ENCODE peak calls at places on chromosomes 5 and 9, in seven cellular contexts. B, G, Q, V, I, J and H are unnamed samples.
A peak's percentile ranks its signal among the peaks of the same experiment; 100 is the strongest.

GRCh38 chr9:125558453-125559084 is 148.4 kb downstream of the MAPKAP1 start:
- DNase-seq in J (peak; percentile 33), V (peak; percentile 68), I (peak; percentile 68), B (peak; percentile 50), Q (peak; percentile 68), G (peak; percentile 66), H (peak; percentile 85)

GRCh38 chr9:14238044-14238443 is 75.9 kb downstream of the NFIB start:
- DNase-seq in J (no peak), V (no peak), Q (no peak), I (no peak), B (no peak), G (peak; percentile 7), H (no peak)

GRCh38 chr5:140228364-140228837 is 53.4 kb downstream of the CYSTM1 start:
- DNase-seq in V (no peak), G (no peak), I (no peak), J (no peak), Q (no peak), B (no peak), H (no peak)

GRCh38 chr9:21927752-21928151 is 66.4 kb downstream of the CDKN2A start:
- DNase-seq in J (no peak), B (no peak), G (no peak), V (no peak), Q (no peak), I (no peak), H (no peak)

GRCh38 chr5:43609752-43610151 is 6.8 kb downstream of the NNT start:
- DNase-seq in G (no peak), J (no peak), V (no peak), B (no peak), I (no peak), Q (no peak), H (peak; percentile 64)

GRCh38 chr5:138263581-138263980 is 10.8 kb downstream of the GFRA3 start:
- DNase-seq in I (no peak), B (no peak), V (no peak), Q (no peak), G (no peak), J (no peak), H (no peak)

GRCh38 chr9:137032893-137033292 is 1.0 kb upstream of the FUT7 start:
- DNase-seq in I (no peak), B (no peak), Q (no peak), J (no peak), G (no peak), V (no peak), H (no peak)

GRCh38 chr9:94787268-94787667 is 60.8 kb downstream of the AOPEP start:
- DNase-seq in V (no peak), B (no peak), Q (no peak), G (no peak), I (no peak), J (no peak), H (no peak)

GRCh38 chr5:175670358-175670757 is 12.5 kb downstream of the HRH2 start:
- DNase-seq in V (no peak), J (no peak), B (no peak), Q (no peak), G (no peak), I (no peak), H (no peak)
- TF ChIP-seq JUND in V (no peak), J (no peak), B (no peak), Q (no peak), G (no peak), I (no peak), H (no peak)

GRCh38 chr5:161064297-161064696 is 212.3 kb upstream of the ATP10B start:
- DNase-seq in Q (no peak), G (no peak), J (no peak), V (no peak), B (no peak), I (no peak), H (no peak)
- TF ChIP-seq JUND in Q (no peak), G (no peak), J (no peak), V (no peak), B (no peak), I (no peak), H (no peak)

DNA sequence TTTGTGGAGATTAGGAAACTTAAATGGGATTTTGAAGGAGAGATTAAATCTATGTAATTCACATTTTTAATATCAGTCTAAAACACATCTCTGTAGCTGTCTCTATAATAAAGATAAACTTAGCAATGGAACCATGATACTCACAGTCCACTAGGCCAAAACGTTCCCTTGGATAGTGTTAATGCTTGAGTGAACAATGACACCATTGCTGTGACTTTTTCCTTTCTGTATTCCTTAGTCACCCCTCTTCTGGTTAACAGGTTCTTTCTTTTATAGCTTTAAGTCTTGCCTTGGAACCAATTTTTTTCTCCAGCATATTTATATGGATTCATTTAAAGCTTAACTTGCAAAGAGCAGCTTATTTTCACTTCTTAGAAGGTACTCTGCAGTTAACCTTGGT is 63.3 kb downstream of the INSL6 start:
- DNase-seq in I (no peak), J (no peak), B (no peak), G (no peak), V (no peak), Q (no peak), H (no peak)
- TF ChIP-seq JUND in I (no peak), J (no peak), B (no peak), G (no peak), V (no peak), Q (no peak), H (no peak)

GRCh38 chr5:169801324-169801777 is 164.3 kb downstream of the DOCK2 start:
- DNase-seq in I (no peak), Q (no peak), G (no peak), B (no peak), V (no peak), J (no peak), H (no peak)
- TF ChIP-seq JUND in I (no peak), Q (no peak), G (no peak), B (no peak), V (no peak), J (no peak), H (no peak)

GRCh38 chr5:107455111-107455544 is 215.6 kb downstream of the EFNA5 start:
- DNase-seq in Q (no peak), V (no peak), J (no peak), I (no peak), G (no peak), B (no peak), H (no peak)
- TF ChIP-seq JUND in Q (no peak), V (no peak), J (no peak), I (no peak), G (no peak), B (no peak), H (no peak)

GRCh38 chr9:26863074-26863473 is 29.5 kb downstream of the CAAP1 start:
- DNase-seq in J (no peak), B (no peak), I (no peak), V (no peak), G (peak; percentile 5), Q (peak; percentile 6), H (no peak)
- TF ChIP-seq JUND in J (no peak), B (no peak), I (no peak), V (no peak), G (no peak), Q (no peak), H (no peak)

GRCh38 chr9:135189497-135189896 is 102.0 kb downstream of the OLFM1 start:
- DNase-seq in B (no peak), J (no peak), I (no peak), Q (no peak), G (no peak), V (no peak), H (no peak)

GRCh38 chr9:135192686-135193085 is 105.2 kb downstream of the OLFM1 start:
- DNase-seq in V (no peak), I (no peak), Q (no peak), J (no peak), G (no peak), B (no peak), H (no peak)

GRCh38 chr9:135187365-135187764 is 99.9 kb downstream of the OLFM1 start:
- DNase-seq in B (no peak), Q (no peak), G (no peak), V (no peak), I (no peak), J (no peak), H (no peak)

GRCh38 chr9:135188681-135189151 is 101.2 kb downstream of the OLFM1 start:
- DNase-seq in B (no peak), J (no peak), Q (no peak), V (no peak), I (no peak), G (no peak), H (no peak)

GRCh38 chr9:135190789-135191577 is 103.5 kb downstream of the OLFM1 start:
- DNase-seq in I (no peak), Q (no peak), V (no peak), J (no peak), G (no peak), B (no peak), H (no peak)
- TF ChIP-seq JUND in I (no peak), Q (no peak), V (no peak), J (no peak), G (no peak), B (no peak), H (no peak)

GRCh38 chr9:2269778-2270177 is 254.6 kb downstream of the SMARCA2 start:
- DNase-seq in V (no peak), G (no peak), I (no peak), B (no peak), Q (no peak), J (no peak), H (no peak)

GRCh38 chr9:2263665-2264064 is 248.5 kb downstream of the SMARCA2 start:
- DNase-seq in J (no peak), B (no peak), I (no peak), V (no peak), G (no peak), Q (no peak), H (no peak)

GRCh38 chr9:2271426-2271825 is 256.3 kb downstream of the SMARCA2 start:
- DNase-seq in I (peak; percentile 9), Q (peak; percentile 27), V (no peak), J (peak; percentile 37), B (peak; percentile 18), G (no peak), H (no peak)

GRCh38 chr9:2264081-2264480 is 248.9 kb downstream of the SMARCA2 start:
- DNase-seq in J (no peak), B (no peak), Q (no peak), I (no peak), G (no peak), V (no peak), H (no peak)

GRCh38 chr9:2267171-2267740 is 252.1 kb downstream of the SMARCA2 start:
- DNase-seq in G (no peak), Q (no peak), J (no peak), V (no peak), B (no peak), I (no peak), H (no peak)
- TF ChIP-seq JUND in G (no peak), Q (no peak), J (no peak), V (no peak), B (no peak), I (no peak), H (no peak)

GRCh38 chr5:1325870-1326546 is 18.9 kb downstream of the CLPTM1L start:
- DNase-seq in B (no peak), V (no peak), I (no peak), Q (no peak), J (no peak), G (no peak), H (peak; percentile 97)
- TF ChIP-seq JUND in B (no peak), V (no peak), I (no peak), Q (no peak), J (no peak), G (no peak), H (no peak)